ENCODE peak calls at places on chromosomes 2 and 18, in five cellular contexts. One of them, this sample, is unnamed.

GRCh38 chr2:38535745-38536506 is 66.8 kb downstream of the HNRNPLL start:
- DNase-seq in HepG2: peak; percentile 67
- DNase-seq in IMR-90: peak; percentile 46
- DNase-seq in A549: peak; percentile 76
- DNase-seq in K562: peak; percentile 87
- DNase-seq in this sample: no peak

GRCh38 chr2:101732199-101732598 is 34.7 kb downstream of the MAP4K4 start:
- DNase-seq in IMR-90: no peak
- DNase-seq in K562: no peak
- DNase-seq in HepG2: no peak
- DNase-seq in A549: no peak
- DNase-seq in this sample: no peak

GRCh38 chr18:24023185-24023814 is 8.7 kb downstream of the TTC39C start:
- DNase-seq in HepG2: peak; percentile 9
- DNase-seq in A549: no peak
- DNase-seq in K562: no peak
- DNase-seq in IMR-90: no peak
- DNase-seq in this sample: no peak

GRCh38 chr18:54127759-54128378 is 96.6 kb downstream of the MBD2 start:
- DNase-seq in IMR-90: peak; percentile 54
- DNase-seq in K562: no peak
- DNase-seq in HepG2: peak; percentile 41
- DNase-seq in A549: peak; percentile 13
- DNase-seq in this sample: no peak

GRCh38 chr2:45957533-45958227 is 306.2 kb downstream of the PRKCE start:
- DNase-seq in HepG2: no peak
- DNase-seq in A549: no peak
- DNase-seq in K562: no peak
- DNase-seq in IMR-90: no peak
- DNase-seq in this sample: no peak

GRCh38 chr2:109375131-109375561 is 238.6 kb downstream of the SEPTIN10 start:
- DNase-seq in HepG2: no peak
- DNase-seq in IMR-90: no peak
- DNase-seq in K562: no peak
- DNase-seq in A549: no peak
- DNase-seq in this sample: no peak

GRCh38 chr18:8777846-8778245 is 72.5 kb downstream of the MTCL1 start:
- DNase-seq in IMR-90: no peak
- DNase-seq in HepG2: no peak
- DNase-seq in A549: no peak
- DNase-seq in K562: no peak
- DNase-seq in this sample: no peak

GRCh38 chr2:10762651-10763460 is 41.4 kb downstream of the ATP6V1C2 start:
- DNase-seq in K562: peak; percentile 81
- DNase-seq in A549: no peak
- DNase-seq in HepG2: no peak
- DNase-seq in IMR-90: peak; percentile 7
- DNase-seq in this sample: no peak

GRCh38 chr18:48841381-48842258 is 109.1 kb downstream of the SMAD7 start:
- DNase-seq in HepG2: peak; percentile 27
- DNase-seq in A549: no peak
- DNase-seq in K562: peak; percentile 60
- DNase-seq in IMR-90: peak; percentile 57
- DNase-seq in this sample: no peak

GRCh38 chr2:105248316-105249070 is 7.0 kb downstream of the GPR45 start:
- DNase-seq in IMR-90: no peak
- DNase-seq in A549: no peak
- DNase-seq in HepG2: no peak
- DNase-seq in K562: no peak
- DNase-seq in this sample: no peak

GRCh38 chr18:22683786-22684185 is 249.3 kb upstream of the RBBP8 start:
- DNase-seq in HepG2: no peak
- DNase-seq in K562: no peak
- DNase-seq in A549: no peak
- DNase-seq in IMR-90: no peak
- DNase-seq in this sample: no peak

DNA sequence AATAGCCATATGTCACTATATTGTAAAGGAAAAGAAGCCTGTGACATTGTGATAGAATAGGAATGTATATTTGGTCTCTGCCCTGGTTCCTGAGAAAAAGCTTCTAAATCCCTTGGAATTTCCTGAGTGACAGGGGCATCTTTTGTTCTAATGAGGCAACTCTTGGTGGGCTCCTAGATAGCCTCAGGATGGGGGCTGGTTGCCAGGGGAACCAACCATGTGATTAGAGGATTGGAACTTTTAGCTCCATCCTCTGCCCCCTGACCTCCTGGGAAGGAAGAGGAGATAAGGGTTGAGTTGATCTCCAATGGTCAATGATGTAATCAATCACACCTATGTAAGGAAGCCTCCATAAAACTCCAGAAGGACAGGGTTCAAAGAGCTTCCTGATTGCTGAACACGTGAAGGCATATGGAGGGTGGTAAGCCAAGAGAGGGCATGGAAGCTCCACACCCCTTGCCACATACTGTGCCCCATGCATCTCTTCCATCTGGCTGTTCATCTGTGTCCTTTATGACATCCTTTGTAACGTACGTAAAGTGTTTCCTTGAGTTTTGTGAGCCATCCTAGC is 2.9 kb upstream of the ME2 start:
- DNase-seq in HepG2: no peak
- DNase-seq in A549: no peak
- DNase-seq in IMR-90: no peak
- DNase-seq in K562: no peak
- DNase-seq in this sample: no peak
- H3K4me2 ChIP-seq in HepG2: no peak overlapping the region
- H3K4me2 ChIP-seq in A549: no peak overlapping the region
- H3K4me2 ChIP-seq in IMR-90: no peak overlapping the region
- H3K4me2 ChIP-seq in K562: no peak overlapping the region
- H3K4me2 ChIP-seq in this sample: no peak overlapping the region

DNA sequence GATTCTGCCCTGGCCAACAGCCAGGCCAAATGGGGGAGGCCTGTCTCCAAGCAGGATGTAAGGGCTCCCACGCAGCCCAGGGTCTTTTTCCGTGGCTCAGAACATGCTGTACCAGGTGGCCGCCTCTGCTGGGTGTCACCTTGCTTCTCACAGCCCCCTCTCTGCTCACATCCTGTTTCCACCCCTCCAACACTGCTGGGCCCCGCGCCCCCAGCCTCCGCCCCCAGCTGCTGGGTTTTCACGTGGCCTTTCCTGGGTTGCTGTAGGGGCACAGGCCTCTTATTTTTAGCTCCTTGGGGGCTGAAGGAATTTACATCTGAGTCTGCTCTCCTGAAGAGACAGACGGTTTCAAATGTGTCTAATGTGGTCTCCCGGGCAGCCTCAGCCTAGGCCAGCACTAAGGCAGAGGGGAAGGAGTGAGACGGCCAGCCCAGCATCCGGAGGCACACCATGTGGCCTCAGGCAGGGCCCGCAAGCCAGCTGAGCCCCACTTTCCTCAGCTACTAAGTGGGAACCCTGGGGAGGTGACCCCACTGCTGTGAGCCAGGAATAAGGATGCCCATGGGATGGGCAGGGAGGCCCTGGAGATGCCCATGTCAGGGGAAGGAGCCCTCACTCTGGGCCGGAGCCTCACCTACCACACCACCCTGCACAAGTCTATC is 18.7 kb upstream of the DUSP2 start:
- DNase-seq in HepG2: no peak
- DNase-seq in A549: no peak
- DNase-seq in K562: no peak
- DNase-seq in IMR-90: no peak
- DNase-seq in this sample: peak; percentile 87
- TF ChIP-seq BHLHE40 in HepG2: no peak
- TF ChIP-seq BHLHE40 in A549: no peak
- TF ChIP-seq BHLHE40 in K562: no peak
- TF ChIP-seq BHLHE40 in IMR-90: no peak
- TF ChIP-seq BHLHE40 in this sample: peak; percentile 93

DNA sequence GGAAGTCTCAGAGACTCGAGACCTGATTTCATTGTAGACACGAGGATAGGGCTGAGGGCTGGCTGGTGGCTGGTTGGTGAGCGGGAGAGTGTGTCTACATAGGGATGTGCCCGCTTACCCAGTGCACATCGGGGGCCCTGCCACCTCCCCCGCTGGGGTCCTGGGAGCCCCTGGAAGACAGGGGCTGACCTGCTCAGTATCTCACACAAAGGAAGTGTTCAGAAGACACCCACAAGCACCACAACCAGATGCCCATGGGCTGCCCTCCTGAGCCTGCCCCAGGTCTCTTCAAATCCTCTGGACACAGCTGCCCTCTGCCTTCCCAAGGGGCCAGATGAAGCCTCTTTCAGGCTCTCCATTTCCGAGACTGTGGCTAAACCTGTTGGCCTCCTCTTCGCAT is 43.1 kb downstream of the MYCN start:
- DNase-seq in K562: no peak
- DNase-seq in IMR-90: no peak
- DNase-seq in HepG2: no peak
- DNase-seq in A549: no peak
- DNase-seq in this sample: no peak
- H3K4me2 ChIP-seq in K562: no peak overlapping the region
- H3K4me2 ChIP-seq in IMR-90: no peak overlapping the region
- H3K4me2 ChIP-seq in HepG2: no peak overlapping the region
- H3K4me2 ChIP-seq in A549: no peak overlapping the region
- H3K4me2 ChIP-seq in this sample: no peak overlapping the region

GRCh38 chr2:44560352-44560751 is 198.6 kb downstream of the CAMKMT start:
- DNase-seq in HepG2: no peak
- DNase-seq in K562: no peak
- DNase-seq in A549: no peak
- DNase-seq in IMR-90: no peak
- DNase-seq in this sample: no peak
- TF ChIP-seq BHLHE40 in HepG2: no peak
- TF ChIP-seq BHLHE40 in K562: no peak
- TF ChIP-seq BHLHE40 in A549: no peak
- TF ChIP-seq BHLHE40 in IMR-90: no peak
- TF ChIP-seq BHLHE40 in this sample: no peak

GRCh38 chr2:74503506-74504475 is 3.7 kb downstream of the PCGF1 start:
- DNase-seq in IMR-90: no peak
- DNase-seq in HepG2: no peak
- DNase-seq in K562: peak; percentile 31
- DNase-seq in A549: no peak
- DNase-seq in this sample: no peak

GRCh38 chr2:74500578-74500946 is 1.2 kb upstream of the LBX2 start:
- DNase-seq in K562: no peak
- DNase-seq in HepG2: no peak
- DNase-seq in IMR-90: no peak
- DNase-seq in A549: no peak
- DNase-seq in this sample: no peak

GRCh38 chr2:74502720-74503505 is 3.5 kb upstream of the LBX2 start:
- DNase-seq in HepG2: peak; percentile 63
- DNase-seq in A549: peak; percentile 79
- DNase-seq in IMR-90: peak; percentile 84
- DNase-seq in K562: peak; percentile 77
- DNase-seq in this sample: no peak

GRCh38 chr2:74501335-74502071 is 2.1 kb upstream of the LBX2 start:
- DNase-seq in HepG2: peak; percentile 64
- DNase-seq in IMR-90: no peak
- DNase-seq in A549: no peak
- DNase-seq in K562: peak; percentile 60
- DNase-seq in this sample: no peak

DNA sequence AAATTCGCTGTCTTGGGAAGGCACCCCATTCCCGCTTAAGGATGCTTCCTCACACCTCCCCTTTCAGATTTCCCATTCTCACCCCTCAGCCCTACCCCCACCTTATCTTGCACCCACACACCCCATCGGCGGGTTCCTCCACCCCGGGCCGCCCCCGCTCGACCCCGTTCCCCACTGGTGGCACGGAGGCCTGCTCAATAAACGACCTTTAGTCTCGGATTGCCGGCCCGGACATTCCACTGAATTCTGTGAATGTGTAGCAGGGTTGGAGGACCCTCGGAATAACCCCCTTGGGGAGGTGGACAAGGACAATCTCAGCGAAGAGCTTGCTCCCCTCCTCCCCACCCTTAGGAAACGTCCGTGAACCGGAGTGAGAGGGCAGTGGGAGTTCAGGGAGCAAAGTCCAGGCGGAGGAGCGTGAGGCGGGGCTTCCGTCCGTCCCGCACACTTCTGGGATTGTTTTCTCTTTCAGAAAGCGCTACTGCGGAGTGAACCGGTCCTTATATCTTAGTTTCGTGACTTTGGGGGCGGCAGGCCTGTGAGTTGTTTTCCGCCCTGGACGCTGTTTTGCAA is 2.8 kb upstream of the LBX2 start:
- DNase-seq in HepG2: peak; percentile 86
- DNase-seq in K562: peak; percentile 52
- DNase-seq in IMR-90: no peak
- DNase-seq in A549: no peak
- DNase-seq in this sample: no peak
- H3K4me2 ChIP-seq in HepG2: peak overlapping the region; percentile 92
- H3K4me2 ChIP-seq in K562: peak overlapping the region; percentile 95
- H3K4me2 ChIP-seq in IMR-90: no peak overlapping the region
- H3K4me2 ChIP-seq in A549: peak overlapping the region; percentile 72
- H3K4me2 ChIP-seq in this sample: peak overlapping the region; percentile 93

DNA sequence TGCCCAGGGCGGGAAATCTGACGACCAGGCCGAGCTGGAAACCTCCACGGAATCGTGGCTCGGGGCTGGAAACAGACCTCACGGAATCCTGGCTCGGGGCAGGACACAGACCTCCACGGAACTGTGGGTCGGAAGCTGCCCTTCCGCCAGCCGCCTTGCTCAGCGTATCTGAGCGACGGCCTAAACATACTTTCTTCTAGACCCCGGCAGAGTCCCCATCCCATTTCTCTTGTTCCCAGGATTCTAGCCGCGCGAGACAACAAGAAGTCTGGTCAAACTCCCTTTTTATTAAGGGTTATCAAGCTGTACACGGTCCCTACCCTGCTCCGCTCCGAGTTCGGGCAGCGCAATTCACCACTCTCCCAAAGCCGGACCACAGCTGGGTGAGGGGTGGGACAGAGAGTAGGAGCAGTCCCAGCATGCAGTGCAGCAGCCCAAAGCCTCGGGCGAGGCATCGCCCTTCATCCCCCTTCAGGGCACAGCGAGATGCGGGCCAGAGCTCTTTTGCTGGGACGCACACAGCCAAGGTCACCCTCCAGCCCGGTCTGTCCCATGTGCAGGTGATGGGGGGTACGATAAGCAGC is 447 bp upstream of the ABCB6 start:
- DNase-seq in K562: peak; percentile 16
- DNase-seq in IMR-90: no peak
- DNase-seq in HepG2: no peak
- DNase-seq in A549: no peak
- DNase-seq in this sample: no peak
- TF ChIP-seq BHLHE40 in K562: peak; percentile 96
- TF ChIP-seq BHLHE40 in IMR-90: no peak
- TF ChIP-seq BHLHE40 in HepG2: no peak
- TF ChIP-seq BHLHE40 in A549: peak; percentile 70
- TF ChIP-seq BHLHE40 in this sample: no peak